ENCODE peak calls at places on chromosomes 5 and 9, in five cellular contexts. J is hypothalamus, N is sciatic nerve, D is NCI-H2081, B is hepatocyte. Y is an unnamed sample.

GRCh38 chr5:65868509-65868908 is 57.9 kb upstream of the ERBIN start:
- DNase-seq in J (no peak), N (no peak), D (no peak), B (no peak), Y (no peak)

GRCh38 chr5:175696139-175696854 is 38.4 kb downstream of the HRH2 start:
- DNase-seq in J (no peak), N (peak), D (peak), B (peak), Y (peak)

GRCh38 chr9:89883401-89884341 is 278.9 kb downstream of the GADD45G start:
- DNase-seq in J (no peak), N (peak), D (no peak), B (no peak), Y (no peak)

GRCh38 chr5:151450605-151451004 is 3.2 kb downstream of the SLC36A1 start:
- DNase-seq in J (no peak), N (no peak), D (no peak), B (peak), Y (no peak)

GRCh38 chr5:76641514-76642120 is 18.4 kb upstream of the F2RL2 start:
- DNase-seq in J (no peak), N (no peak), D (peak), B (peak), Y (peak)

GRCh38 chr5:1834022-1834551 is 32.9 kb downstream of the NDUFS6 start:
- DNase-seq in J (no peak), N (no peak), D (no peak), B (no peak), Y (no peak)

GRCh38 chr9:130842547-130842946 is 7.5 kb downstream of the ABL1 start:
- DNase-seq in J (no peak), N (no peak), D (no peak), B (no peak), Y (no peak)

GRCh38 chr5:140801494-140801841 is 611 bp downstream of the PCDHA3 start:
- DNase-seq in J (no peak), N (no peak), D (no peak), B (no peak), Y (no peak)

GRCh38 chr5:136766456-136766855 is 401.1 kb upstream of the TRPC7 start:
- DNase-seq in J (no peak), N (no peak), D (no peak), B (no peak), Y (no peak)

GRCh38 chr9:136231478-136232297 is 13.9 kb downstream of the QSOX2 start:
- DNase-seq in J (no peak), N (no peak), D (no peak), B (no peak), Y (no peak)

GRCh38 chr9:24844217-24844616 is 298.5 kb upstream of the IZUMO3 start:
- DNase-seq in J (no peak), N (no peak), D (no peak), B (no peak), Y (no peak)

GRCh38 chr9:136757328-136757727 is 715 bp downstream of the LCN8 start:
- DNase-seq in J (no peak), N (no peak), D (no peak), B (no peak), Y (no peak)